ENCODE peak calls at places on chromosomes 12 and 14, in four cellular contexts. One of them, this sample, is unnamed.

GRCh38 chr12:13661005-13661887 is 320.2 kb downstream of the GRIN2B start:
- DNase-seq in brain microvascular endothelial cell: peak
- DNase-seq in B cell: peak
- DNase-seq in cardiac fibroblast: peak
- DNase-seq in this sample: peak

GRCh38 chr14:52987042-52987441 is 36.2 kb upstream of the FERMT2 start:
- DNase-seq in brain microvascular endothelial cell: no peak
- DNase-seq in B cell: no peak
- DNase-seq in cardiac fibroblast: no peak
- DNase-seq in this sample: no peak

GRCh38 chr12:115871714-115872113 is 405.8 kb downstream of the MED13L start:
- DNase-seq in brain microvascular endothelial cell: peak
- DNase-seq in B cell: no peak
- DNase-seq in cardiac fibroblast: peak
- DNase-seq in this sample: peak

GRCh38 chr14:105549481-105549880 is 23.1 kb downstream of the TMEM121 start:
- DNase-seq in brain microvascular endothelial cell: no peak
- DNase-seq in B cell: no peak
- DNase-seq in cardiac fibroblast: no peak
- DNase-seq in this sample: no peak

GRCh38 chr12:122366685-122367475 is 55.6 kb downstream of the CLIP1 start:
- DNase-seq in brain microvascular endothelial cell: peak
- DNase-seq in B cell: no peak
- DNase-seq in cardiac fibroblast: peak
- DNase-seq in this sample: no peak

GRCh38 chr12:9943244-9943643 is 11.1 kb upstream of the CLEC2A start:
- DNase-seq in brain microvascular endothelial cell: no peak
- DNase-seq in B cell: peak
- DNase-seq in cardiac fibroblast: no peak
- DNase-seq in this sample: no peak

GRCh38 chr14:55892906-55893305 is 225.3 kb upstream of the PELI2 start:
- DNase-seq in brain microvascular endothelial cell: no peak
- DNase-seq in B cell: no peak
- DNase-seq in cardiac fibroblast: no peak
- DNase-seq in this sample: no peak

GRCh38 chr14:78074546-78074945 is 95.6 kb upstream of the NRXN3 start:
- DNase-seq in brain microvascular endothelial cell: no peak
- DNase-seq in B cell: no peak
- DNase-seq in cardiac fibroblast: no peak
- DNase-seq in this sample: no peak

GRCh38 chr12:40137252-40137651 is 31.4 kb upstream of the SLC2A13 start:
- DNase-seq in brain microvascular endothelial cell: peak
- DNase-seq in B cell: peak
- DNase-seq in cardiac fibroblast: peak
- DNase-seq in this sample: peak

GRCh38 chr14:57317248-57317833 is 48.6 kb downstream of the AP5M1 start:
- DNase-seq in brain microvascular endothelial cell: peak
- DNase-seq in B cell: peak
- DNase-seq in cardiac fibroblast: peak
- DNase-seq in this sample: peak

GRCh38 chr12:76083761-76084276 is 666 bp downstream of the NAP1L1 start:
- DNase-seq in brain microvascular endothelial cell: peak
- DNase-seq in B cell: peak
- DNase-seq in cardiac fibroblast: peak
- DNase-seq in this sample: peak

GRCh38 chr12:91001306-91001705 is 3.5 kb downstream of the EPYC start:
- DNase-seq in brain microvascular endothelial cell: no peak
- DNase-seq in B cell: no peak
- DNase-seq in cardiac fibroblast: no peak
- DNase-seq in this sample: no peak

GRCh38 chr14:59313063-59314018 is 124.9 kb downstream of the DAAM1 start:
- DNase-seq in brain microvascular endothelial cell: no peak
- DNase-seq in B cell: no peak
- DNase-seq in cardiac fibroblast: peak
- DNase-seq in this sample: no peak

GRCh38 chr12:52531563-52532300 is 11.5 kb upstream of the KRT5 start:
- DNase-seq in brain microvascular endothelial cell: no peak
- DNase-seq in B cell: no peak
- DNase-seq in cardiac fibroblast: no peak
- DNase-seq in this sample: no peak

GRCh38 chr14:27006520-27006919 is 408.7 kb upstream of the NOVA1 start:
- DNase-seq in brain microvascular endothelial cell: no peak
- DNase-seq in B cell: no peak
- DNase-seq in cardiac fibroblast: no peak
- DNase-seq in this sample: no peak

GRCh38 chr14:74511966-74512365 is 18.4 kb downstream of the ISCA2 start:
- DNase-seq in brain microvascular endothelial cell: no peak
- DNase-seq in B cell: no peak
- DNase-seq in cardiac fibroblast: no peak
- DNase-seq in this sample: no peak

GRCh38 chr12:95266250-95266649 is 48.6 kb downstream of the VEZT start:
- DNase-seq in brain microvascular endothelial cell: no peak
- DNase-seq in B cell: no peak
- DNase-seq in cardiac fibroblast: no peak
- DNase-seq in this sample: no peak

GRCh38 chr12:5377997-5378596 is 53.8 kb upstream of the NTF3 start:
- DNase-seq in brain microvascular endothelial cell: no peak
- DNase-seq in B cell: no peak
- DNase-seq in cardiac fibroblast: no peak
- DNase-seq in this sample: no peak

GRCh38 chr12:6171409-6172015 is 28.7 kb upstream of the CD9 start:
- DNase-seq in brain microvascular endothelial cell: no peak
- DNase-seq in B cell: no peak
- DNase-seq in cardiac fibroblast: peak
- DNase-seq in this sample: no peak

GRCh38 chr14:23525611-23526010 is 26.0 kb downstream of the ZFHX2 start:
- DNase-seq in brain microvascular endothelial cell: no peak
- DNase-seq in B cell: no peak
- DNase-seq in cardiac fibroblast: no peak
- DNase-seq in this sample: no peak

GRCh38 chr12:95169368-95169767 is 47.9 kb downstream of the FGD6 start:
- DNase-seq in brain microvascular endothelial cell: peak
- DNase-seq in B cell: no peak
- DNase-seq in cardiac fibroblast: peak
- DNase-seq in this sample: no peak

GRCh38 chr14:78448483-78449094 is 278.4 kb downstream of the NRXN3 start:
- DNase-seq in brain microvascular endothelial cell: peak
- DNase-seq in B cell: no peak
- DNase-seq in cardiac fibroblast: peak
- DNase-seq in this sample: peak

GRCh38 chr12:50786498-50787231 is 22.8 kb downstream of the ATF1 start:
- DNase-seq in brain microvascular endothelial cell: peak
- DNase-seq in B cell: no peak
- DNase-seq in cardiac fibroblast: peak
- DNase-seq in this sample: no peak

GRCh38 chr12:43968736-43969135 is 132.9 kb downstream of the TMEM117 start:
- DNase-seq in brain microvascular endothelial cell: no peak
- DNase-seq in B cell: no peak
- DNase-seq in cardiac fibroblast: no peak
- DNase-seq in this sample: no peak

GRCh38 chr14:75660238-75660629 is 442 bp downstream of the ERG28 start:
- DNase-seq in brain microvascular endothelial cell: no peak
- DNase-seq in B cell: no peak
- DNase-seq in cardiac fibroblast: no peak
- DNase-seq in this sample: no peak

DNA sequence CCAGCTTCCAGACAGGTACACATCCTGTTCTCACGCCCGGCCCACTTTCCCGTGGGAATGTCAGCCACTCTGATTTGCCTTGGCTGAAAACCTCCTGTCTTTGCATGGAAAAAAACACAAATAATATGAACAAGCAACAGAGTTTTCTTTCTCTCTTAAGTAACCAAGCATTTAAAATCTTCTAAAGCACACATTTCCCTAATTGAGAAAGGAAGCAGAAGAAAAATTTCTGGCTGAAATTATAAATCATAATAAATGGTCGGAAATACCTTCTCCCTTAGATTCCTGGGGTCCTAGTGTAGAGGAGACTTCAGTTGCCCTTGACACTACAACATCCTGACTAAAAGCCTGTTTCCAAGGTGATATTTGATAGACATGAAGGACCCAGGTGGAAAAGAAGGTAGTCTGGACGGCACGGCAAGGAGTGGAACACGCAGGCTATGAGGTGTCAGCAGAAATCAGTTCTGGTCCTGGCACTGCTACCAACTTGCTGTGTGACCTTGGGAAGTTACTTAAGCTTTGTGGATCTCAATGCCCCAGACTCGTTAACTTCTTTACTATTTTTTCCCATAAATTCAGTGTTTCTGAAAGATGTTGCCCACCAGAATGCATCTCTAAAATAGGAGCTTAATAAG is 37.0 kb upstream of the BCL2L14 start:
- DNase-seq in brain microvascular endothelial cell: no peak
- DNase-seq in B cell: no peak
- DNase-seq in cardiac fibroblast: no peak
- DNase-seq in this sample: no peak
- TF ChIP-seq CTCF in brain microvascular endothelial cell: no peak
- TF ChIP-seq CTCF in B cell: peak
- TF ChIP-seq CTCF in cardiac fibroblast: no peak
- TF ChIP-seq CTCF in this sample: no peak

GRCh38 chr14:37595809-37596595 is 573 bp downstream of the TTC6 start:
- DNase-seq in brain microvascular endothelial cell: no peak
- DNase-seq in B cell: no peak
- DNase-seq in cardiac fibroblast: no peak
- DNase-seq in this sample: no peak

GRCh38 chr14:37598085-37598972 is 2.9 kb downstream of the TTC6 start:
- DNase-seq in brain microvascular endothelial cell: no peak
- DNase-seq in B cell: no peak
- DNase-seq in cardiac fibroblast: no peak
- DNase-seq in this sample: no peak

GRCh38 chr14:37596790-37597189 is 1.4 kb downstream of the TTC6 start:
- DNase-seq in brain microvascular endothelial cell: no peak
- DNase-seq in B cell: no peak
- DNase-seq in cardiac fibroblast: no peak
- DNase-seq in this sample: no peak

GRCh38 chr14:37598973-37599526 is 3.6 kb downstream of the TTC6 start:
- DNase-seq in brain microvascular endothelial cell: no peak
- DNase-seq in B cell: no peak
- DNase-seq in cardiac fibroblast: no peak
- DNase-seq in this sample: no peak

DNA sequence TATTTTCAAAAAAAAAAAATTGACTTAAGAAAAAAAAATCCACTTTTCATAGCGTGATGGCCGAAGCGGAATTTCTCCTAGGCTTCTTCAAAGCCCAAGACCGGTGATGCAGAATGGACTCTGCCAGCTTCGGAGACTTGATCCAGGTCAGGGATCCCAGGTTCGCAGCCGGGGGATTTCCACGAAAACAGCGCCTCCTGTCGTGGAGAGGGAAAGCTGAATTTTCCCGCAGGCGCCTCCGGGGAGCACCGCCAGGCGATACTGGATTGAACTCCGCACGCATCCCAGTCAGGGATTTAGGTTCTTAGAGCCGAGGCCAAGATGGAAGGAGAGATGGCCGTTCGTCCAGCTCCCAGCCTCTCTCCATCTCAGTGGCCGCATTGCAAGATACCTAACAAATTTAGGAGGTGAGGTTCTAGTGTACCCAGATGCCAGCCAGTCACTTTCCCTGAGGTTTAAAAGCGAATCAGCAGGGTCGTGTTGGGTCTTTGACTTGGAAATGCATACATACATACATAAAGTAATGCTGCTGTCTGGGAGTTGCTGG is 2.2 kb downstream of the TTC6 start:
- DNase-seq in brain microvascular endothelial cell: no peak
- DNase-seq in B cell: no peak
- DNase-seq in cardiac fibroblast: no peak
- DNase-seq in this sample: no peak
- TF ChIP-seq CTCF in brain microvascular endothelial cell: peak
- TF ChIP-seq CTCF in B cell: no peak
- TF ChIP-seq CTCF in cardiac fibroblast: peak
- TF ChIP-seq CTCF in this sample: no peak

GRCh38 chr12:81255947-81256346 is 178.1 kb downstream of the ACSS3 start:
- DNase-seq in brain microvascular endothelial cell: no peak
- DNase-seq in B cell: no peak
- DNase-seq in cardiac fibroblast: no peak
- DNase-seq in this sample: no peak

GRCh38 chr12:81261508-81262207 is 183.8 kb downstream of the ACSS3 start:
- DNase-seq in brain microvascular endothelial cell: no peak
- DNase-seq in B cell: no peak
- DNase-seq in cardiac fibroblast: no peak
- DNase-seq in this sample: no peak

GRCh38 chr12:81259360-81259759 is 181.5 kb downstream of the ACSS3 start:
- DNase-seq in brain microvascular endothelial cell: no peak
- DNase-seq in B cell: no peak
- DNase-seq in cardiac fibroblast: no peak
- DNase-seq in this sample: no peak

GRCh38 chr12:81255456-81255855 is 177.6 kb downstream of the ACSS3 start:
- DNase-seq in brain microvascular endothelial cell: no peak
- DNase-seq in B cell: no peak
- DNase-seq in cardiac fibroblast: no peak
- DNase-seq in this sample: no peak

DNA sequence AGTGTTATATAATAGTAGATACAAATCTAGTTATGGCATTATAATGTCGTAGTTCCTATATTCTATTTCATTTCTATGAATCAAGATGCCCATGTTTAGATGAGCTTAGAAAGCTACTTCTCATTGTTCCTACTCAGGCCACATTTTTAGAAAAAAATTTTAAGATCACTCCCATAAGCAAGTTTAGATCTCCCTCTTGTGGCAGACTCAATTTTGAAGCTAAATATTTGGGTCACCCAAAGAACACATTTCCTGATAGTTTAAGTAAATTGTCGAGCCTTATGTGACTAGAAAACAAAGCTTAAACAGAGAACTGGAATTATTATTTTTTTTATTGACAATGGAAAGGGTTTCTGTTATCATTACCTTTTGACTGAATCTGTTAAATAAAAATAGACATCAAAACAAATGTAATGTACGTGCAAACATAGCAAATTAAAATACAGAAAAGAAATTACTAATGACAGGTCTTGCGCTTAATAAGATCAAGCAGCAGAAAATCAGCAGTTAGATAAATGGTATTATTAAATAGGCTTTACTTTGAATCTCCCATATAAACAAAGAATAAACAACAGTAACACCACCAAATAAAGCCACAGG is 180.2 kb downstream of the ACSS3 start:
- DNase-seq in brain microvascular endothelial cell: peak
- DNase-seq in B cell: no peak
- DNase-seq in cardiac fibroblast: peak
- DNase-seq in this sample: no peak
- TF ChIP-seq CTCF in brain microvascular endothelial cell: peak
- TF ChIP-seq CTCF in B cell: no peak
- TF ChIP-seq CTCF in cardiac fibroblast: peak
- TF ChIP-seq CTCF in this sample: peak

DNA sequence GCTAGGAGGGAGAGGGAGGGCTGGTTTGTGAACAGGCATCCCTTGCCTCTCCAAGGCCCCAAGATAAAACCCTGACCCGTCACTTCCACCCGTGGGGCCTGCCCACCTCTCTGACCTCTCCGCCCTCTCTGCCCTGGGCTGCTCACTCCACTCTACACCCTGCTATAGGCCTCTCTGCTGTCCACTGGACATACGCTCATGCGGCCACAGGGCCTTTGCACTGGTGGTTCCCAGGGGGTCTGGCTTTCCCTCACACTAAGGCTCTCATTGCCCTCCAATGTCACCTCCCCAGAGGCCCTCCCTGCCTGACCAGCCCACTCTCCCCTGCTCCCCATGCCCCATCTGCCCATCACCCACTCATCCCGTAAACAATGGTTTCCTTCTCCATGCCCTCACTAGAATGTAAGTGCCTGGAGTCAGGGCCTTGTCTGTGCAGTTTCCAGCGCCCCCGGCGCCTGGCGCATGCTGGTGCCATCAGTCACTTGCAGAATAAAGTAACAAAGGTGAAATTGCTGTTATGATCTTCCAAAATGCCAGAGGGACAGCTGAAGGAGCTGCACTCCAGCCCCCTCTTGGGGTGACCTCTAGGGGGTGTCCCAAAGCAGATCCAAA is 73.6 kb downstream of the RFLNA start:
- DNase-seq in brain microvascular endothelial cell: no peak
- DNase-seq in B cell: no peak
- DNase-seq in cardiac fibroblast: no peak
- DNase-seq in this sample: no peak
- TF ChIP-seq CTCF in brain microvascular endothelial cell: peak
- TF ChIP-seq CTCF in B cell: no peak
- TF ChIP-seq CTCF in cardiac fibroblast: no peak
- TF ChIP-seq CTCF in this sample: no peak

This sample was measured in GM10248.